ENCODE peak calls at places on chromosomes 3 and 15, in six cellular contexts. One of them, this sample, is unnamed.

GRCh38 chr15:101133751-101134261 is 118.0 kb downstream of the CHSY1 start:
- DNase-seq in tibial artery: no peak
- DNase-seq in uterus: no peak
- DNase-seq in Calu3: no peak
- DNase-seq in upper lobe of right lung: no peak
- DNase-seq in GM06990: no peak
- DNase-seq in this sample: no peak

GRCh38 chr3:129413687-129414506 is 14.5 kb downstream of the EFCAB12 start:
- DNase-seq in tibial artery: peak; percentile 29
- DNase-seq in uterus: no peak
- DNase-seq in Calu3: peak; percentile 66
- DNase-seq in upper lobe of right lung: no peak
- DNase-seq in GM06990: peak; percentile 38
- DNase-seq in this sample: no peak

GRCh38 chr15:77454265-77454664 is 33.6 kb downstream of the HMG20A start:
- DNase-seq in tibial artery: no peak
- DNase-seq in uterus: no peak
- DNase-seq in Calu3: no peak
- DNase-seq in upper lobe of right lung: no peak
- DNase-seq in GM06990: no peak
- DNase-seq in this sample: no peak

GRCh38 chr3:194287977-194288706 is 63.0 kb downstream of the CPN2 start:
- DNase-seq in tibial artery: peak; percentile 25
- DNase-seq in uterus: no peak
- DNase-seq in Calu3: no peak
- DNase-seq in upper lobe of right lung: peak; percentile 0
- DNase-seq in GM06990: no peak
- DNase-seq in this sample: no peak

GRCh38 chr3:39108309-39108708 is 829 bp downstream of the TTC21A start:
- DNase-seq in tibial artery: no peak
- DNase-seq in uterus: no peak
- DNase-seq in Calu3: no peak
- DNase-seq in upper lobe of right lung: no peak
- DNase-seq in GM06990: peak; percentile 76
- DNase-seq in this sample: peak; percentile 65

GRCh38 chr15:56919708-56920637 is 1.5 kb downstream of the TCF12 start:
- DNase-seq in tibial artery: peak; percentile 67
- DNase-seq in uterus: peak; percentile 31
- DNase-seq in Calu3: peak; percentile 30
- DNase-seq in upper lobe of right lung: peak; percentile 70
- DNase-seq in GM06990: no peak
- DNase-seq in this sample: peak; percentile 45

GRCh38 chr15:30990451-30991300 is 752 bp downstream of the MTMR10 start:
- DNase-seq in tibial artery: no peak
- DNase-seq in uterus: no peak
- DNase-seq in Calu3: no peak
- DNase-seq in upper lobe of right lung: no peak
- DNase-seq in GM06990: no peak
- DNase-seq in this sample: no peak

GRCh38 chr15:74983725-74984231 is 11.6 kb upstream of the SCAMP5 start:
- DNase-seq in tibial artery: no peak
- DNase-seq in uterus: no peak
- DNase-seq in Calu3: peak; percentile 22
- DNase-seq in upper lobe of right lung: no peak
- DNase-seq in GM06990: peak; percentile 44
- DNase-seq in this sample: peak; percentile 88

GRCh38 chr3:116863842-116864626 is 154.5 kb downstream of the TUSC7 start:
- DNase-seq in tibial artery: no peak
- DNase-seq in uterus: no peak
- DNase-seq in Calu3: peak; percentile 30
- DNase-seq in upper lobe of right lung: no peak
- DNase-seq in GM06990: no peak
- DNase-seq in this sample: no peak

GRCh38 chr3:190169877-190170276 is 49.2 kb upstream of the P3H2 start:
- DNase-seq in tibial artery: no peak
- DNase-seq in uterus: no peak
- DNase-seq in Calu3: no peak
- DNase-seq in upper lobe of right lung: no peak
- DNase-seq in GM06990: no peak
- DNase-seq in this sample: no peak

GRCh38 chr3:138442433-138442832 is 8.0 kb downstream of the ESYT3 start:
- DNase-seq in tibial artery: no peak
- DNase-seq in uterus: no peak
- DNase-seq in Calu3: peak; percentile 42
- DNase-seq in upper lobe of right lung: no peak
- DNase-seq in GM06990: no peak
- DNase-seq in this sample: no peak

GRCh38 chr15:37217567-37217966 is 117.2 kb upstream of the MEIS2 start:
- DNase-seq in tibial artery: no peak
- DNase-seq in uterus: no peak
- DNase-seq in Calu3: no peak
- DNase-seq in upper lobe of right lung: no peak
- DNase-seq in GM06990: no peak
- DNase-seq in this sample: no peak

DNA sequence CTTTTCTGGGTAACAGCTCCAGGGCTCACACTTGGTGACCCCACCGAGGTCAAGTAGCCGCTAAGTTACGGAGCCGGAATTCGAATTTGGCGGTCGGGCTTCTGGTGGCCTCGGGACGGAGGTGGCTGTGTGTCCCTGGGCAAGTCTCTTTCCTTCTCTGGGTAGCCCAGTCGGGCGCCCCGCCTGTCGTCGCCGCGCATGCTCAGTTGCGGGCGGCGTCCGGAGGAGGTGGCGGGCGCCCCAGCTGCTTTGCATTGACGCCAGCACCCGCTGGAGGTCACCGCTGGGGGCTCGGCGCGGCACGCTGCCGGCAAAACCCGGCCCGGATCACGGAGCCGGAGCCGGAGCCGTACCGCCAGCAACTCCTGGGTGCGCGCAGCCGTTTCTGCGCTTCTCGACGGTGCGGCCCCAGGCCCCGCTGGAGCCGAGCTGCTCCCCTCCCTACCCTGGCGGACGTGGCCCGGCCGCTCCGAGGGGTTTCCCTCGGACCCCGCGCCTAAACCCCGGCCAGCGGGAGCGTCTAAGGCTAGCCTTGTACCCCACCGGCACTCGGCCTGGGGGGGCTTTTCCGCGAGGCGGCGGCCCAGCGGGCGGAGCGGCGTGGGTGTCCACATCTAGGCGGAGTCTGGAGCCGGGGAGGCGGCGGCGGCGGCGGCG is 474 bp upstream of the PDE8A start:
- DNase-seq in tibial artery: peak; percentile 96
- DNase-seq in uterus: peak; percentile 89
- DNase-seq in Calu3: peak; percentile 99
- DNase-seq in upper lobe of right lung: peak; percentile 98
- DNase-seq in GM06990: peak; percentile 100
- DNase-seq in this sample: peak; percentile 94
- TF ChIP-seq CTCF in tibial artery: peak; percentile 48
- TF ChIP-seq CTCF in uterus: peak; percentile 84
- TF ChIP-seq CTCF in Calu3: peak; percentile 49
- TF ChIP-seq CTCF in upper lobe of right lung: peak; percentile 50
- TF ChIP-seq CTCF in GM06990: no peak
- TF ChIP-seq CTCF in this sample: no peak

DNA sequence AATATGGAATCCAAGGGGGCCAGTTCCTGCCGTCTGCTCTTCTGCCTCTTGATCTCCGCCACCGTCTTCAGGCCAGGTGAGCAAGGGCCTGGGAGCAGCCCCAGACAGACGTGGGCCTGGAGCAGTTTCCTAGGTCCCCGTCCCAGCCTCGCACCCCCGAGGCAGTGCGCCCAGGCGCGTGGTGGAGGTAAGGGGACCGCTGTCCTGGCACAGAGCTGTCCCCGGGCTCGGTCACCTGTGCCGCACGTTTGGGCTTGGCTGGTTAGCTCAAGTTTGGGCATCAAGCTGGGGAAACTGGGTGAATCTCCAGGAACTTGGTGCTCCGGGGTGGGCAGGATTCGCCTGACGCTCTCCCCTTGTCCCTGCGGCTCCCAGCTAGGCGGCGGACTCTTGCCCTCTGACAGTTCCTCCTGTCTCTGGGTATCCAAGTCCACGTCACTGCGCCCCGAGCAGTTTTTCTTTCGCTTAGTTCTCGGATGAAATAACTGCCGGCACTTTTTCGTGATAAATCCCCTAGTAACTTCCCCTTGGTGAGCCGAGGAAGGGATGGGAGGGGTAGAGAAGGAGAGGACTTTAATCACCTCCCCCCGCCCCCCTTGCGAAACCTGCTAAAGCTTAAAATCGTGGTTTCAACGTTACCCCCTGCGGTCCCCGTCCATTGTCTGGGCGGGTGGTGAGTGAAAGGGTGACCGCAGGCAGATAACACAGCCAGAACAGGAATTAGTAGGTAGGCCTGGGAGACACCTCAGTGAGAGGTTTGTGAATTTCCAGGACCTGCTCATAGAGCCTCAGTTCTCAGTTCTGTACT is 901 bp downstream of the ALCAM start:
- DNase-seq in tibial artery: peak; percentile 82
- DNase-seq in uterus: peak; percentile 43
- DNase-seq in Calu3: peak; percentile 57
- DNase-seq in upper lobe of right lung: peak; percentile 85
- DNase-seq in GM06990: peak; percentile 88
- DNase-seq in this sample: peak; percentile 94
- TF ChIP-seq CTCF in tibial artery: no peak
- TF ChIP-seq CTCF in uterus: no peak
- TF ChIP-seq CTCF in Calu3: no peak
- TF ChIP-seq CTCF in upper lobe of right lung: no peak
- TF ChIP-seq CTCF in GM06990: no peak
- TF ChIP-seq CTCF in this sample: no peak

DNA sequence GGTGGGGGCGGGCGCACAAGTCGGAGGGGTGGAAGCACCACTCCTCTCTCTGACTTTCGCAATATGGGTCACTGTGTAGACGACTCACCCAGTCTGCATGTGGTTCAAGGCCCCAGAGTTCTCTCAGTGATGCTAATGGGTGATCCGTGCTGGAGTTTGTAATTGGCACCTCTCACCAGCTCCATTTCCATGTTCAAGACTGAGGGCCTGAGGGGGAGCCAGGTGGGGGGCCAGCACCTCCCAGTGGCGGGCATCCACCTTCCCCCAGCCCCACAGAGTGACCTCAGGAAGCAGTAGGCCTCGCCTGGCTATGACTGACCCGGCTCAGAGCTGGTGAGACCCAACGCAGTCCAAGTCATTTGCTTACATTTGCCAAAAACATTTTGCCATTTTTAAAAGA is 230.0 kb upstream of the ST8SIA2 start:
- DNase-seq in tibial artery: no peak
- DNase-seq in uterus: no peak
- DNase-seq in Calu3: no peak
- DNase-seq in upper lobe of right lung: no peak
- DNase-seq in GM06990: no peak
- DNase-seq in this sample: no peak
- TF ChIP-seq CTCF in tibial artery: no peak
- TF ChIP-seq CTCF in uterus: no peak
- TF ChIP-seq CTCF in Calu3: no peak
- TF ChIP-seq CTCF in upper lobe of right lung: no peak
- TF ChIP-seq CTCF in GM06990: no peak
- TF ChIP-seq CTCF in this sample: no peak

GRCh38 chr3:150829408-150829807 is 66.4 kb upstream of the SIAH2 start:
- DNase-seq in tibial artery: no peak
- DNase-seq in uterus: no peak
- DNase-seq in Calu3: no peak
- DNase-seq in upper lobe of right lung: no peak
- DNase-seq in GM06990: no peak
- DNase-seq in this sample: no peak
- TF ChIP-seq CTCF in tibial artery: no peak
- TF ChIP-seq CTCF in uterus: no peak
- TF ChIP-seq CTCF in Calu3: no peak
- TF ChIP-seq CTCF in upper lobe of right lung: no peak
- TF ChIP-seq CTCF in GM06990: no peak
- TF ChIP-seq CTCF in this sample: no peak

GRCh38 chr3:113271189-113271588 is 59.8 kb downstream of the BOC start:
- DNase-seq in tibial artery: no peak
- DNase-seq in uterus: peak; percentile 27
- DNase-seq in Calu3: no peak
- DNase-seq in upper lobe of right lung: no peak
- DNase-seq in GM06990: no peak
- DNase-seq in this sample: no peak

GRCh38 chr3:113270786-113271185 is 59.4 kb downstream of the BOC start:
- DNase-seq in tibial artery: no peak
- DNase-seq in uterus: no peak
- DNase-seq in Calu3: no peak
- DNase-seq in upper lobe of right lung: no peak
- DNase-seq in GM06990: no peak
- DNase-seq in this sample: no peak

GRCh38 chr3:113273011-113273410 is 61.7 kb downstream of the BOC start:
- DNase-seq in tibial artery: no peak
- DNase-seq in uterus: no peak
- DNase-seq in Calu3: no peak
- DNase-seq in upper lobe of right lung: no peak
- DNase-seq in GM06990: no peak
- DNase-seq in this sample: no peak

GRCh38 chr3:113272369-113272748 is 61.0 kb downstream of the BOC start:
- DNase-seq in tibial artery: no peak
- DNase-seq in uterus: peak; percentile 16
- DNase-seq in Calu3: no peak
- DNase-seq in upper lobe of right lung: no peak
- DNase-seq in GM06990: no peak
- DNase-seq in this sample: no peak

DNA sequence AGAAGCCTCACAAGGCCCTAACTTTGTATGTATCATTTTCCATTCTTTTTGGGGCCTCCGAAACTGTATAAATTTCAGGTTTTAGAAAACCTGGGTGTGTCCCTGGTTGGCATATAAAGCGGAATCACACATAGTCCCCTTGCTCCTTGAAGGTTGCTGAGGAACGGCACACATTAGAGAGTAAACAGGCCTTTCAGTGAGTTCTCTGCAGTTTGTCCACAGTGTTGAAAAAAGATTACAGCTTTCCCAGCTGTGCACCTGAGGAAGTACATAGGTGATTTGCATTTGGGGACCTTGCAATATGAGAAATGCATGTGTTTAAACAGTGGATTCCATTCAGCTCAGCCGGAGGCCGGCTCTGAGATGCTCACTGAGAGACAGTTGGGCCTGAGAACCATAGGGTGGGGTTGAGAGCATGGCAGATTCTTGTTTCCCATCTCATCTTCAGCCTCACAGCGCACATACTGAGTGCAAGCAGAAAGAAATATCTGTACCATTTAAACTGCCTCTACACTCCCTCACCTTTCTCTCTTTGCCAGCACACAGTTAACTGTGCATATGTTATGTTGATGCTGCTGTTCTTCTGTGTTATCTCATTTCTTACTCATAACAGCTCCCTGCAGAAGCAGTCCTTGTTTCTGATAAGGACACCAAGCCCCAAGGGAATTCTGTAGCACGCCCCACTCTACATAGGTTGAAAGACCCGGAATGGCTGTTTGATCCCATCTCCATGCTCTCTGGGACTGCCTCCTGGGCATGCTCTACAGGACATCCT is 60.4 kb downstream of the BOC start:
- DNase-seq in tibial artery: no peak
- DNase-seq in uterus: no peak
- DNase-seq in Calu3: no peak
- DNase-seq in upper lobe of right lung: no peak
- DNase-seq in GM06990: no peak
- DNase-seq in this sample: no peak
- TF ChIP-seq CTCF in tibial artery: no peak
- TF ChIP-seq CTCF in uterus: no peak
- TF ChIP-seq CTCF in Calu3: no peak
- TF ChIP-seq CTCF in upper lobe of right lung: no peak
- TF ChIP-seq CTCF in GM06990: no peak
- TF ChIP-seq CTCF in this sample: no peak

GRCh38 chr3:50551293-50552057 is 16.1 kb downstream of the C3orf18 start:
- DNase-seq in tibial artery: no peak
- DNase-seq in uterus: no peak
- DNase-seq in Calu3: peak; percentile 31
- DNase-seq in upper lobe of right lung: no peak
- DNase-seq in GM06990: no peak
- DNase-seq in this sample: peak; percentile 23
- TF ChIP-seq CTCF in tibial artery: no peak
- TF ChIP-seq CTCF in uterus: no peak
- TF ChIP-seq CTCF in Calu3: no peak
- TF ChIP-seq CTCF in upper lobe of right lung: no peak
- TF ChIP-seq CTCF in GM06990: no peak
- TF ChIP-seq CTCF in this sample: no peak

GRCh38 chr3:168325684-168326083 is 230.0 kb upstream of the GOLIM4 start:
- DNase-seq in tibial artery: no peak
- DNase-seq in uterus: no peak
- DNase-seq in Calu3: no peak
- DNase-seq in upper lobe of right lung: no peak
- DNase-seq in GM06990: peak; percentile 2
- DNase-seq in this sample: no peak
- TF ChIP-seq CTCF in tibial artery: no peak
- TF ChIP-seq CTCF in uterus: no peak
- TF ChIP-seq CTCF in Calu3: no peak
- TF ChIP-seq CTCF in upper lobe of right lung: no peak
- TF ChIP-seq CTCF in GM06990: no peak
- TF ChIP-seq CTCF in this sample: no peak

This sample was measured in activated CD8-positive, alpha-beta T cell treated with anti-CD3 and anti-CD28 coated beads for 36 hours.